ENCODE peak calls at places on chromosomes 1 and 21, in six cellular contexts. Y is brain microvascular endothelial cell; E is DMS 273 treated with DMSO at 0.1 percent for 48 hours; R is stimulated activated naive CD8-positive, alpha-beta T cell treated with anti-CD3 and anti-CD28 coated beads, Interleukin-15, amount 100 ng/mL, for 72 hours; F is iPS-NIHi11; Q is COR-L47. Z is an unnamed sample.

GRCh38 chr1:231844986-231845502 is 218.5 kb downstream of the DISC1 start:
- DNase-seq in R (no peak), Y (no peak), Q (no peak), E (no peak), F (no peak), Z (no peak)

GRCh38 chr1:233518344-233518743 is 95.6 kb upstream of the KCNK1 start:
- DNase-seq in Y (no peak), F (peak; percentile 69), Q (peak; percentile 40), R (peak; percentile 13), E (peak; percentile 31), Z (peak; percentile 80)

GRCh38 chr1:177341773-177342172 is 171.0 kb downstream of the BRINP2 start:
- DNase-seq in F (no peak), R (no peak), Y (no peak), Q (no peak), E (no peak), Z (no peak)

GRCh38 chr1:223429313-223429731 is 36.1 kb downstream of the CCDC185 start:
- DNase-seq in F (no peak), Y (no peak), Q (no peak), E (peak; percentile 25), R (no peak), Z (no peak)

GRCh38 chr1:227763246-227764018 is 28.2 kb downstream of the SNAP47 start:
- DNase-seq in Q (no peak), F (no peak), R (no peak), Y (no peak), E (no peak), Z (no peak)

GRCh38 chr1:33286451-33287185 is 30.3 kb downstream of the ZNF362 start:
- DNase-seq in F (no peak), Q (no peak), E (no peak), Y (no peak), R (no peak), Z (no peak)

GRCh38 chr1:180501865-180502360 is 464 bp downstream of the ACBD6 start:
- DNase-seq in E (no peak), Q (peak; percentile 74), Y (no peak), R (no peak), F (no peak), Z (no peak)

GRCh38 chr21:15255359-15256157 is 190.8 kb upstream of the NRIP1 start:
- DNase-seq in F (no peak), Q (no peak), Y (no peak), E (no peak), R (no peak), Z (no peak)

GRCh38 chr1:64537942-64538341 is 68.0 kb downstream of the CACHD1 start:
- DNase-seq in Y (no peak), R (peak; percentile 29), E (no peak), F (peak; percentile 37), Q (no peak), Z (no peak)

GRCh38 chr1:229756666-229757065 is 130.6 kb downstream of the URB2 start:
- DNase-seq in Q (no peak), Y (peak; percentile 64), R (no peak), F (peak; percentile 42), E (no peak), Z (peak; percentile 10)

GRCh38 chr1:119868176-119868575 is 28.1 kb downstream of the ADAM30 start:
- DNase-seq in E (no peak), F (no peak), Y (no peak), R (no peak), Q (no peak), Z (no peak)

GRCh38 chr1:74505133-74505532 is 7.3 kb downstream of the LRRC53 start:
- DNase-seq in F (no peak), E (no peak), Q (peak; percentile 89), R (no peak), Y (no peak), Z (peak; percentile 72)

GRCh38 chr1:231557898-231558710 is 29.6 kb downstream of the TSNAX start:
- DNase-seq in Y (no peak), R (no peak), F (no peak), Q (no peak), E (no peak), Z (no peak)

GRCh38 chr1:85188530-85188929 is 12.3 kb downstream of the SYDE2 start:
- DNase-seq in Y (peak; percentile 14), Q (no peak), E (no peak), F (no peak), R (no peak), Z (no peak)

GRCh38 chr1:58477390-58477789 is 69.1 kb downstream of the OMA1 start:
- DNase-seq in Y (no peak), R (no peak), F (no peak), E (no peak), Q (no peak), Z (peak; percentile 63)

GRCh38 chr1:71770121-71770520 is 512.2 kb downstream of the NEGR1 start:
- DNase-seq in E (no peak), F (no peak), Q (no peak), R (no peak), Y (peak; percentile 6), Z (no peak)

GRCh38 chr21:29155118-29155932 is 24.9 kb downstream of the MAP3K7CL start:
- DNase-seq in R (no peak), E (no peak), Y (peak; percentile 84), F (no peak), Q (no peak), Z (peak; percentile 36)

GRCh38 chr21:44407493-44407892 is 47.8 kb upstream of the LRRC3 start:
- DNase-seq in F (no peak), E (no peak), Y (no peak), Q (no peak), R (peak; percentile 68), Z (no peak)

GRCh38 chr1:116127123-116127847 is 16.1 kb downstream of the MAB21L3 start:
- DNase-seq in Y (no peak), F (no peak), R (peak; percentile 49), E (no peak), Q (no peak), Z (no peak)

GRCh38 chr1:44700573-44700972 is 26.1 kb downstream of the ARMH1 start:
- DNase-seq in F (no peak), R (no peak), Y (no peak), Q (no peak), E (no peak), Z (no peak)

GRCh38 chr1:230342019-230342418 is 84.1 kb downstream of the PGBD5 start:
- DNase-seq in Q (no peak), E (no peak), Y (no peak), R (no peak), F (no peak), Z (no peak)

GRCh38 chr1:204971700-204972336 is 71.2 kb upstream of the CNTN2 start:
- DNase-seq in Y (peak; percentile 62), E (no peak), Q (no peak), F (no peak), R (no peak), Z (peak; percentile 30)

GRCh38 chr21:29299906-29300546 is 1.3 kb downstream of the BACH1 start:
- DNase-seq in Y (peak; percentile 82), R (peak; percentile 70), F (peak; percentile 26), E (peak; percentile 90), Q (peak; percentile 15), Z (peak; percentile 89)

GRCh38 chr1:161038523-161039153 is at the start of gene TSTD1:
- DNase-seq in Q (peak; percentile 76), F (peak; percentile 83), Y (no peak), E (peak; percentile 39), R (peak; percentile 90), Z (peak; percentile 86)

GRCh38 chr1:150876111-150876434 is 326 bp downstream of the ARNT start:
- DNase-seq in R (no peak), F (peak; percentile 74), Q (no peak), E (peak; percentile 100), Y (peak; percentile 56), Z (peak; percentile 82)

GRCh38 chr1:167922023-167922422 is 8.1 kb upstream of the ADCY10 start:
- DNase-seq in Q (no peak), E (no peak), R (no peak), F (no peak), Y (no peak), Z (no peak)

GRCh38 chr1:190880352-190880751 is 402.7 kb upstream of the BRINP3 start:
- DNase-seq in E (no peak), Q (no peak), F (no peak), Y (no peak), R (no peak), Z (no peak)

GRCh38 chr1:109793486-109794318 is 30.0 kb upstream of the EPS8L3 start:
- DNase-seq in Y (peak; percentile 67), Q (peak; percentile 99), R (no peak), E (peak; percentile 81), F (peak; percentile 44), Z (peak; percentile 97)

GRCh38 chr1:42422672-42423236 is 33.1 kb downstream of the ZMYND12 start:
- DNase-seq in R (no peak), F (no peak), E (peak; percentile 17), Q (no peak), Y (no peak), Z (no peak)

GRCh38 chr1:236320671-236321070 is 38.9 kb upstream of the ERO1B start:
- DNase-seq in Y (no peak), E (peak; percentile 40), R (no peak), F (no peak), Q (no peak), Z (no peak)

GRCh38 chr1:35264035-35264434 is 4.5 kb upstream of the ZMYM4 start:
- DNase-seq in F (no peak), Q (no peak), E (no peak), Y (no peak), R (no peak), Z (no peak)

GRCh38 chr1:228270032-228270431 is 62.2 kb downstream of the OBSCN start:
- DNase-seq in Y (peak; percentile 45), R (no peak), E (no peak), Q (no peak), F (no peak), Z (no peak)

GRCh38 chr1:12148160-12148957 is 18.4 kb upstream of the TNFRSF1B start:
- DNase-seq in Y (no peak), R (no peak), Q (no peak), E (no peak), F (no peak), Z (no peak)

GRCh38 chr1:34372891-34373290 is 196.2 kb downstream of the C1orf94 start:
- DNase-seq in Q (no peak), E (no peak), F (no peak), Y (no peak), R (no peak), Z (no peak)

GRCh38 chr1:205124726-205125125 is 2.9 kb upstream of the RBBP5 start:
- DNase-seq in F (no peak), Q (no peak), E (no peak), R (no peak), Y (no peak), Z (no peak)

GRCh38 chr21:41133896-41134522 is 34.0 kb upstream of the BACE2 start:
- DNase-seq in E (no peak), Y (peak; percentile 28), R (no peak), Q (no peak), F (peak; percentile 75), Z (peak; percentile 60)

GRCh38 chr1:27538793-27539192 is 48.8 kb upstream of the WASF2 start:
- DNase-seq in Y (peak; percentile 59), E (no peak), F (no peak), Q (no peak), R (no peak), Z (peak; percentile 90)